ENCODE peak calls at places on chromosomes 5 and 9, in five cellular contexts. One of them, this sample, is unnamed.
A peak's percentile ranks its signal among the peaks of the same experiment; 100 is the strongest.

GRCh38 chr9:134227451-134228411 is 63.4 kb upstream of the RNU6ATAC start:
- DNase-seq in cardiac muscle cell: no peak
- DNase-seq in testis: no peak
- DNase-seq in HTR-8/SVneo: no peak
- DNase-seq in stimulated activated effector memory CD8-positive, alpha-beta T cell treated with anti-CD3 and anti-CD28 coated beads, Interleukin-12 subunit alpha, Interleukin-12 subunit beta, amount 100 ng/mL, for 72 hours: no peak
- DNase-seq in this sample: no peak

GRCh38 chr9:136721339-136722092 is 9.1 kb downstream of the DIPK1B start:
- DNase-seq in cardiac muscle cell: no peak
- DNase-seq in testis: no peak
- DNase-seq in HTR-8/SVneo: no peak
- DNase-seq in stimulated activated effector memory CD8-positive, alpha-beta T cell treated with anti-CD3 and anti-CD28 coated beads, Interleukin-12 subunit alpha, Interleukin-12 subunit beta, amount 100 ng/mL, for 72 hours: no peak
- DNase-seq in this sample: no peak

GRCh38 chr9:71966601-71967000 is 55.2 kb downstream of the C9orf85 start:
- DNase-seq in cardiac muscle cell: no peak
- DNase-seq in testis: no peak
- DNase-seq in HTR-8/SVneo: no peak
- DNase-seq in stimulated activated effector memory CD8-positive, alpha-beta T cell treated with anti-CD3 and anti-CD28 coated beads, Interleukin-12 subunit alpha, Interleukin-12 subunit beta, amount 100 ng/mL, for 72 hours: no peak
- DNase-seq in this sample: no peak

GRCh38 chr5:139808481-139809330 is 13.1 kb downstream of the PSD2 start:
- DNase-seq in cardiac muscle cell: peak; percentile 83
- DNase-seq in testis: peak; percentile 24
- DNase-seq in HTR-8/SVneo: no peak
- DNase-seq in stimulated activated effector memory CD8-positive, alpha-beta T cell treated with anti-CD3 and anti-CD28 coated beads, Interleukin-12 subunit alpha, Interleukin-12 subunit beta, amount 100 ng/mL, for 72 hours: peak; percentile 66
- DNase-seq in this sample: peak; percentile 68

GRCh38 chr9:115202960-115203751 is 85.2 kb upstream of the TNC start:
- DNase-seq in cardiac muscle cell: no peak
- DNase-seq in testis: no peak
- DNase-seq in HTR-8/SVneo: no peak
- DNase-seq in stimulated activated effector memory CD8-positive, alpha-beta T cell treated with anti-CD3 and anti-CD28 coated beads, Interleukin-12 subunit alpha, Interleukin-12 subunit beta, amount 100 ng/mL, for 72 hours: no peak
- DNase-seq in this sample: no peak

GRCh38 chr9:131727184-131727785 is 12.6 kb downstream of the RAPGEF1 start:
- DNase-seq in cardiac muscle cell: no peak
- DNase-seq in testis: no peak
- DNase-seq in HTR-8/SVneo: no peak
- DNase-seq in stimulated activated effector memory CD8-positive, alpha-beta T cell treated with anti-CD3 and anti-CD28 coated beads, Interleukin-12 subunit alpha, Interleukin-12 subunit beta, amount 100 ng/mL, for 72 hours: no peak
- DNase-seq in this sample: no peak

GRCh38 chr9:18549772-18550171 is 75.8 kb downstream of the ADAMTSL1 start:
- DNase-seq in cardiac muscle cell: no peak
- DNase-seq in testis: no peak
- DNase-seq in HTR-8/SVneo: no peak
- DNase-seq in stimulated activated effector memory CD8-positive, alpha-beta T cell treated with anti-CD3 and anti-CD28 coated beads, Interleukin-12 subunit alpha, Interleukin-12 subunit beta, amount 100 ng/mL, for 72 hours: no peak
- DNase-seq in this sample: no peak

GRCh38 chr5:148635321-148636083 is 18.8 kb downstream of the HTR4 start:
- DNase-seq in cardiac muscle cell: no peak
- DNase-seq in testis: no peak
- DNase-seq in HTR-8/SVneo: no peak
- DNase-seq in stimulated activated effector memory CD8-positive, alpha-beta T cell treated with anti-CD3 and anti-CD28 coated beads, Interleukin-12 subunit alpha, Interleukin-12 subunit beta, amount 100 ng/mL, for 72 hours: no peak
- DNase-seq in this sample: no peak

GRCh38 chr5:181234455-181235306 is 9.0 kb downstream of the RACK1 start:
- DNase-seq in cardiac muscle cell: no peak
- DNase-seq in testis: no peak
- DNase-seq in HTR-8/SVneo: no peak
- DNase-seq in stimulated activated effector memory CD8-positive, alpha-beta T cell treated with anti-CD3 and anti-CD28 coated beads, Interleukin-12 subunit alpha, Interleukin-12 subunit beta, amount 100 ng/mL, for 72 hours: peak; percentile 58
- DNase-seq in this sample: no peak

GRCh38 chr5:39412995-39413394 is 11.8 kb downstream of the DAB2 start:
- DNase-seq in cardiac muscle cell: no peak
- DNase-seq in testis: no peak
- DNase-seq in HTR-8/SVneo: no peak
- DNase-seq in stimulated activated effector memory CD8-positive, alpha-beta T cell treated with anti-CD3 and anti-CD28 coated beads, Interleukin-12 subunit alpha, Interleukin-12 subunit beta, amount 100 ng/mL, for 72 hours: no peak
- DNase-seq in this sample: no peak

GRCh38 chr9:69874301-69875060 is 53.9 kb downstream of the CFAP95 start:
- DNase-seq in cardiac muscle cell: peak; percentile 21
- DNase-seq in testis: peak; percentile 18
- DNase-seq in HTR-8/SVneo: no peak
- DNase-seq in stimulated activated effector memory CD8-positive, alpha-beta T cell treated with anti-CD3 and anti-CD28 coated beads, Interleukin-12 subunit alpha, Interleukin-12 subunit beta, amount 100 ng/mL, for 72 hours: no peak
- DNase-seq in this sample: no peak

GRCh38 chr9:86500667-86501435 is 146.6 kb upstream of the TUT7 start:
- DNase-seq in cardiac muscle cell: no peak
- DNase-seq in testis: no peak
- DNase-seq in HTR-8/SVneo: peak; percentile 8
- DNase-seq in stimulated activated effector memory CD8-positive, alpha-beta T cell treated with anti-CD3 and anti-CD28 coated beads, Interleukin-12 subunit alpha, Interleukin-12 subunit beta, amount 100 ng/mL, for 72 hours: no peak
- DNase-seq in this sample: no peak

GRCh38 chr9:33852216-33852826 is 35.4 kb downstream of the UBE2R2 start:
- DNase-seq in cardiac muscle cell: peak; percentile 73
- DNase-seq in testis: peak; percentile 82
- DNase-seq in HTR-8/SVneo: peak; percentile 27
- DNase-seq in stimulated activated effector memory CD8-positive, alpha-beta T cell treated with anti-CD3 and anti-CD28 coated beads, Interleukin-12 subunit alpha, Interleukin-12 subunit beta, amount 100 ng/mL, for 72 hours: no peak
- DNase-seq in this sample: no peak

GRCh38 chr5:57581772-57582171 is 99.2 kb upstream of the ACTBL2 start:
- DNase-seq in cardiac muscle cell: no peak
- DNase-seq in testis: no peak
- DNase-seq in HTR-8/SVneo: no peak
- DNase-seq in stimulated activated effector memory CD8-positive, alpha-beta T cell treated with anti-CD3 and anti-CD28 coated beads, Interleukin-12 subunit alpha, Interleukin-12 subunit beta, amount 100 ng/mL, for 72 hours: no peak
- DNase-seq in this sample: no peak

GRCh38 chr5:74686962-74687751 is 2.1 kb downstream of the HEXB start:
- DNase-seq in cardiac muscle cell: no peak
- DNase-seq in testis: no peak
- DNase-seq in HTR-8/SVneo: no peak
- DNase-seq in stimulated activated effector memory CD8-positive, alpha-beta T cell treated with anti-CD3 and anti-CD28 coated beads, Interleukin-12 subunit alpha, Interleukin-12 subunit beta, amount 100 ng/mL, for 72 hours: no peak
- DNase-seq in this sample: no peak

GRCh38 chr9:88197016-88197415 is 58.7 kb upstream of the SPATA31C2 start:
- DNase-seq in cardiac muscle cell: no peak
- DNase-seq in testis: no peak
- DNase-seq in HTR-8/SVneo: no peak
- DNase-seq in stimulated activated effector memory CD8-positive, alpha-beta T cell treated with anti-CD3 and anti-CD28 coated beads, Interleukin-12 subunit alpha, Interleukin-12 subunit beta, amount 100 ng/mL, for 72 hours: no peak
- DNase-seq in this sample: no peak

GRCh38 chr9:78144663-78145377 is 91.1 kb upstream of the CEP78 start:
- DNase-seq in cardiac muscle cell: no peak
- DNase-seq in testis: no peak
- DNase-seq in HTR-8/SVneo: no peak
- DNase-seq in stimulated activated effector memory CD8-positive, alpha-beta T cell treated with anti-CD3 and anti-CD28 coated beads, Interleukin-12 subunit alpha, Interleukin-12 subunit beta, amount 100 ng/mL, for 72 hours: no peak
- DNase-seq in this sample: no peak

GRCh38 chr5:57439601-57440000 is 43.0 kb downstream of the ACTBL2 start:
- DNase-seq in cardiac muscle cell: no peak
- DNase-seq in testis: no peak
- DNase-seq in HTR-8/SVneo: no peak
- DNase-seq in stimulated activated effector memory CD8-positive, alpha-beta T cell treated with anti-CD3 and anti-CD28 coated beads, Interleukin-12 subunit alpha, Interleukin-12 subunit beta, amount 100 ng/mL, for 72 hours: no peak
- DNase-seq in this sample: no peak

GRCh38 chr9:113817171-113817570 is 58.9 kb upstream of the ZNF618 start:
- DNase-seq in cardiac muscle cell: no peak
- DNase-seq in testis: no peak
- DNase-seq in HTR-8/SVneo: no peak
- DNase-seq in stimulated activated effector memory CD8-positive, alpha-beta T cell treated with anti-CD3 and anti-CD28 coated beads, Interleukin-12 subunit alpha, Interleukin-12 subunit beta, amount 100 ng/mL, for 72 hours: no peak
- DNase-seq in this sample: no peak